ENCODE peak calls at places on chromosomes 6 and 20, in six cellular contexts. K, U, B, D, M and F are unnamed samples.

GRCh38 chr6:137043710-137044365 is 927 bp downstream of the IL20RA start:
- DNase-seq in K (peak), U (peak), B (no peak), D (no peak), M (no peak), F (peak)

GRCh38 chr6:24766685-24767462 is 7.9 kb upstream of the GMNN start:
- DNase-seq in K (peak), U (peak), B (no peak), D (no peak), M (no peak), F (peak)

GRCh38 chr6:37060195-37060559 is 54.7 kb downstream of the FGD2 start:
- DNase-seq in K (no peak), U (no peak), B (no peak), D (no peak), M (no peak), F (no peak)

GRCh38 chr6:169545956-169546355 is 155.9 kb downstream of the WDR27 start:
- DNase-seq in K (no peak), U (no peak), B (no peak), D (no peak), M (no peak), F (no peak)

GRCh38 chr20:48799315-48800105 is 28.3 kb downstream of the PREX1 start:
- DNase-seq in K (no peak), U (no peak), B (no peak), D (no peak), M (no peak), F (no peak)

GRCh38 chr6:56193846-56194245 is 53.5 kb downstream of the COL21A1 start:
- DNase-seq in K (no peak), U (no peak), B (no peak), D (no peak), M (no peak), F (no peak)

GRCh38 chr20:2752631-2753455 is 47.6 kb downstream of the CPXM1 start:
- DNase-seq in K (peak), U (peak), B (peak), D (peak), M (no peak), F (peak)

GRCh38 chr6:104995989-104996617 is 39.2 kb downstream of the LIN28B start:
- DNase-seq in K (no peak), U (peak), B (no peak), D (no peak), M (no peak), F (peak)

GRCh38 chr6:68559716-68560115 is 75.4 kb upstream of the ADGRB3 start:
- DNase-seq in K (no peak), U (no peak), B (no peak), D (no peak), M (no peak), F (no peak)

GRCh38 chr20:50126662-50127061 is 13.7 kb upstream of the UBE2V1 start:
- DNase-seq in K (no peak), U (no peak), B (no peak), D (no peak), M (no peak), F (no peak)

GRCh38 chr6:98498891-98499290 is 335.5 kb upstream of the POU3F2 start:
- DNase-seq in K (no peak), U (no peak), B (no peak), D (no peak), M (no peak), F (peak)

GRCh38 chr6:1347187-1347560 is 35.3 kb downstream of the FOXQ1 start:
- DNase-seq in K (no peak), U (no peak), B (no peak), D (no peak), M (no peak), F (peak)

GRCh38 chr6:85416766-85417165 is 33.1 kb upstream of the NT5E start:
- DNase-seq in K (no peak), U (no peak), B (no peak), D (no peak), M (no peak), F (no peak)

GRCh38 chr6:96939019-96939805 is 14.7 kb downstream of the KLHL32 start:
- DNase-seq in K (no peak), U (peak), B (no peak), D (no peak), M (no peak), F (no peak)

GRCh38 chr6:79544299-79544927 is 7.2 kb upstream of the LCA5 start:
- DNase-seq in K (no peak), U (no peak), B (no peak), D (no peak), M (peak), F (no peak)

GRCh38 chr6:32081676-32082075 is 27.5 kb downstream of the TNXB start:
- DNase-seq in K (no peak), U (no peak), B (no peak), D (no peak), M (no peak), F (no peak)

GRCh38 chr6:79427721-79428120 is 109.5 kb downstream of the LCA5 start:
- DNase-seq in K (no peak), U (no peak), B (no peak), D (no peak), M (no peak), F (no peak)

GRCh38 chr6:31042801-31043200 is 32.5 kb downstream of the MUC22 start:
- DNase-seq in K (peak), U (peak), B (peak), D (peak), M (no peak), F (peak)

GRCh38 chr6:549901-550300 is 107.0 kb downstream of the HUS1B start:
- DNase-seq in K (no peak), U (no peak), B (no peak), D (no peak), M (no peak), F (no peak)

GRCh38 chr6:4059115-4059777 is 19.7 kb downstream of the FAM217A start:
- DNase-seq in K (peak), U (peak), B (peak), D (peak), M (no peak), F (peak)

GRCh38 chr6:129472239-129472638 is 237.7 kb downstream of the ARHGAP18 start:
- DNase-seq in K (no peak), U (no peak), B (no peak), D (no peak), M (no peak), F (no peak)

GRCh38 chr6:166109608-166110007 is 58.0 kb downstream of the TBXT start:
- DNase-seq in K (no peak), U (no peak), B (no peak), D (no peak), M (peak), F (no peak)

GRCh38 chr20:11001767-11002540 is 328.2 kb upstream of the JAG1 start:
- DNase-seq in K (peak), U (peak), B (no peak), D (peak), M (no peak), F (peak)

GRCh38 chr20:10604865-10605440 is 68.8 kb downstream of the JAG1 start:
- DNase-seq in K (no peak), U (no peak), B (no peak), D (no peak), M (no peak), F (no peak)

GRCh38 chr6:22928775-22929174 is 359.4 kb downstream of the HDGFL1 start:
- DNase-seq in K (no peak), U (no peak), B (no peak), D (no peak), M (no peak), F (no peak)

GRCh38 chr6:73391735-73392134 is 2.9 kb upstream of the DDX43 start:
- DNase-seq in K (no peak), U (no peak), B (no peak), D (no peak), M (no peak), F (no peak)

GRCh38 chr20:25035924-25036323 is 22.0 kb downstream of the ACSS1 start:
- DNase-seq in K (no peak), U (no peak), B (no peak), D (no peak), M (no peak), F (no peak)

GRCh38 chr6:167697316-167697715 is 129.4 kb upstream of the AFDN start:
- DNase-seq in K (no peak), U (no peak), B (no peak), D (no peak), M (no peak), F (no peak)

GRCh38 chr6:26031595-26032386 is 55.4 kb upstream of the HFE start:
- DNase-seq in K (peak), U (peak), B (peak), D (peak), M (peak), F (peak)

GRCh38 chr6:118768904-118769325 is 117.5 kb upstream of the CEP85L start:
- DNase-seq in K (no peak), U (no peak), B (no peak), D (no peak), M (no peak), F (peak)

GRCh38 chr6:42727084-42727601 is 4.7 kb upstream of the PRPH2 start:
- DNase-seq in K (no peak), U (peak), B (no peak), D (no peak), M (no peak), F (no peak)

GRCh38 chr6:72238900-72239299 is 352.6 kb downstream of the RIMS1 start:
- DNase-seq in K (no peak), U (no peak), B (no peak), D (no peak), M (no peak), F (no peak)

GRCh38 chr6:113414511-113414910 is 442.6 kb upstream of the MARCKS start:
- DNase-seq in K (peak), U (peak), B (no peak), D (peak), M (no peak), F (no peak)

GRCh38 chr6:33208089-33208967 is at the start of gene RING1:
- DNase-seq in K (peak), U (peak), B (peak), D (peak), M (no peak), F (peak)

GRCh38 chr6:33207569-33208088 is 671 bp upstream of the RING1 start:
- DNase-seq in K (no peak), U (peak), B (peak), D (no peak), M (no peak), F (peak)

GRCh38 chr6:33205172-33206026 is 944 bp downstream of the HSD17B8 start:
- DNase-seq in K (peak), U (no peak), B (peak), D (no peak), M (no peak), F (peak)

GRCh38 chr6:33206027-33206863 is 1.8 kb downstream of the HSD17B8 start:
- DNase-seq in K (no peak), U (no peak), B (no peak), D (no peak), M (no peak), F (peak)

DNA sequence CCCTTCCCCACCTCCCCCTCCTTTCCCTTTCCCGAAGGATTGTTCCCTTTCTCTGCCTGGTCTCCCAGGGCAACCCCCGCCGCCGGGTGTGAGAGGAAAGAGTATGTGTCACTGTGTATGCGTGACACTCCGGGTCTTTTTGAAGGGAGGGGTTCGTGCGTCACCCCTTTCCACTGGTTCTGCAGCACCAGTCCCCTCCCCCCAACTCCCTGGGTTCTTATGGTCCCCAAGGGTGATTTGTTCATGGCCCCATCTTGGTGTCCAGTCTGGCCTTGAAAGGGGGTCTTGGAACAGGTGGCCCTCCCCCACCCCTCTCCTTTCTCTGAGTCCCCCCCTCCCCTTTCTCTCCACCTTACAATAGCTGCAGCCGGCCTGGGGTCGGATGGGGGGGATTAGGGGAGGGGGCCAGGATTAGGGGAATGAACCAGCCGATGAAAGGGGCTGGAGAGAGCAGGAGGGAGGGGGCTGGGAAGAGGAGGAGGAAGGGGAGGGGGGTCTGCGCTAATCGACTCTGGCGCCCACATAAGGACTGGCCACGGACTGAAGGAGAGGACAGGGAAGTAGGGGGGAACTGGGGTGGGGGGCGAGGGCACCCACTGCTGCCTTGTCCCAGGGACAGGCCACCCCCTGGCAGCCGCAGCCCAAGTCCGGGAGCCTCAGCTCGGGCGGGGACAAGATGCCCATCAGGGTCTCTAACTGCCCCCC is 1.3 kb upstream of the RING1 start:
- DNase-seq in K (no peak), U (peak), B (no peak), D (no peak), M (no peak), F (no peak)
- TF ChIP-seq MYC in K (no peak), U (no peak), B (no peak), D (no peak), M (no peak), F (no peak)

GRCh38 chr6:43940393-43941087 is 170.5 kb downstream of the VEGFA start:
- DNase-seq in K (no peak), U (no peak), B (no peak), D (no peak), M (no peak), F (no peak)
- TF ChIP-seq MAX in K (no peak), U (no peak), B (no peak), D (no peak), M (no peak), F (no peak)

GRCh38 chr6:121430514-121431460 is 4.7 kb upstream of the GJA1 start:
- DNase-seq in K (peak), U (peak), B (no peak), D (peak), M (no peak), F (peak)
- TF ChIP-seq MYC in K (no peak), U (no peak), B (no peak), D (no peak), M (no peak), F (no peak)

DNA sequence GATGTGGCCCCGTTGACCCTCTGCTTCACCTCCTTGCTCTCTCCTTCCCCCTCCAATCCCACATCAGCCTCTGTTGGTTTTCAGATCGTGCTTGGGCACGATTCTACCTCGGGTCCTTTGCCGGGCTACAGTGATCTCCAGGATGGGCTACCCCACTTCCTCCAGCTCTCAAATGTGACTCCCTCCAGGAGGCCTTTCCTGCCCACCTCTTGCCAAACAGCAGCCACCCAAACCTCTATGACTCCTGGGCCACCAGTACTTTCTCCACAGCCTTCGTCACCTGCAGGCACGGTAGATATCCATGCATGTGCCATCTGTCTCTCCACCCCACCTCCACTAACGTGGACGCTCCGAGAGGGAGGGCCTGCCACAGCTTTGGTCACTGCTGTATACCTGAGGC is 55.9 kb upstream of the NXT1 start:
- DNase-seq in K (no peak), U (no peak), B (no peak), D (no peak), M (no peak), F (no peak)
- TF ChIP-seq MAX in K (no peak), U (no peak), B (no peak), D (no peak), M (no peak), F (no peak)